ENCODE peak calls at places on chromosomes 1 and 21, in five cellular contexts. I is AG09309; T is stimulated activated CD8-positive, alpha-beta memory T cell treated with anti-CD3 and anti-CD28 coated beads, Interleukin-2, amount 100 ng/mL, for 48 hours; Q is CD4-positive, alpha-beta T cell; N is tibial nerve. E is an unnamed sample.

GRCh38 chr1:234628099-234628498 is 18.1 kb upstream of the IRF2BP2 start:
- DNase-seq in I (no peak), T (no peak), Q (no peak), N (no peak), E (no peak)

GRCh38 chr1:117370071-117370470 is 2.8 kb downstream of the MAN1A2 start:
- DNase-seq in I (no peak), T (no peak), Q (no peak), N (no peak), E (no peak)

GRCh38 chr1:75083848-75084514 is 50.2 kb upstream of the LHX8 start:
- DNase-seq in I (no peak), T (no peak), Q (no peak), N (no peak), E (no peak)

GRCh38 chr1:178238722-178239510 is 145.0 kb downstream of the RASAL2 start:
- DNase-seq in I (peak; percentile 99), T (no peak), Q (no peak), N (no peak), E (peak; percentile 92)

GRCh38 chr1:25673456-25673855 is 56.9 kb downstream of the MAN1C1 start:
- DNase-seq in I (no peak), T (no peak), Q (no peak), N (no peak), E (no peak)

GRCh38 chr1:185393821-185394220 is 76.8 kb upstream of the IVNS1ABP start:
- DNase-seq in I (no peak), T (no peak), Q (no peak), N (no peak), E (no peak)

GRCh38 chr21:15005391-15005790 is 59.4 kb downstream of the NRIP1 start:
- DNase-seq in I (no peak), T (no peak), Q (no peak), N (no peak), E (no peak)

GRCh38 chr1:1282998-1283397 is 2.8 kb downstream of the SCNN1D start:
- DNase-seq in I (peak; percentile 24), T (peak; percentile 31), Q (no peak), N (no peak), E (no peak)

GRCh38 chr1:167620002-167620401 is 10.0 kb upstream of the RCSD1 start:
- DNase-seq in I (no peak), T (no peak), Q (no peak), N (no peak), E (no peak)

GRCh38 chr1:91806777-91807700 is 78.9 kb downstream of the TGFBR3 start:
- DNase-seq in I (peak; percentile 55), T (no peak), Q (no peak), N (no peak), E (peak; percentile 74)

GRCh38 chr1:173038875-173039554 is 11.7 kb downstream of the TNFSF18 start:
- DNase-seq in I (no peak), T (no peak), Q (no peak), N (no peak), E (no peak)

GRCh38 chr1:244796719-244797406 is 38.6 kb upstream of the COX20 start:
- DNase-seq in I (peak; percentile 43), T (peak; percentile 3), Q (peak; percentile 38), N (peak; percentile 51), E (peak; percentile 62)

GRCh38 chr1:67041836-67042503 is 12.0 kb downstream of the SLC35D1 start:
- DNase-seq in I (peak; percentile 41), T (no peak), Q (no peak), N (no peak), E (no peak)

GRCh38 chr21:36032647-36033406 is 27.5 kb downstream of the SETD4 start:
- DNase-seq in I (no peak), T (no peak), Q (no peak), N (no peak), E (no peak)

GRCh38 chr21:41472769-41473548 is 35.0 kb downstream of the TMPRSS2 start:
- DNase-seq in I (no peak), T (no peak), Q (no peak), N (no peak), E (no peak)

GRCh38 chr1:202710070-202711025 is at the start of gene SYT2:
- DNase-seq in I (no peak), T (peak; percentile 4), Q (no peak), N (no peak), E (no peak)